ENCODE peak calls at places on chromosomes 16 and 17, in five cellular contexts. P is CD4-positive, alpha-beta memory T cell; S is stimulated activated CD4-positive, alpha-beta T cell treated with anti-CD3 and anti-CD28 coated beads, TNF-alpha, amount 100 ng/mL, for 48 hours; Q is effector CD8-positive, alpha-beta T cell; R is stomach. N is an unnamed sample.

GRCh38 chr17:20293501-20293900 is 173.8 kb downstream of the LGALS9B start:
- DNase-seq in P (no peak), S (no peak), Q (no peak), R (no peak), N (peak)

GRCh38 chr17:72393553-72393952 is 272.7 kb downstream of the SOX9 start:
- DNase-seq in P (no peak), S (no peak), Q (no peak), R (no peak), N (no peak)

GRCh38 chr16:69329369-69330285 is 761 bp downstream of the PDF start:
- DNase-seq in P (no peak), S (peak), Q (no peak), R (no peak), N (no peak)

GRCh38 chr16:85983606-85984005 is 84.6 kb downstream of the IRF8 start:
- DNase-seq in P (no peak), S (no peak), Q (no peak), R (no peak), N (no peak)

GRCh38 chr16:2764718-2765117 is 12.3 kb downstream of the SRRM2 start:
- DNase-seq in P (no peak), S (no peak), Q (no peak), R (no peak), N (no peak)

GRCh38 chr16:48323783-48324775 is 61.1 kb downstream of the SIAH1 start:
- DNase-seq in P (no peak), S (no peak), Q (no peak), R (no peak), N (no peak)

GRCh38 chr16:73064227-73064995 is 16.5 kb upstream of the ZFHX3 start:
- DNase-seq in P (no peak), S (no peak), Q (no peak), R (no peak), N (no peak)

GRCh38 chr16:88342491-88342890 is 40.3 kb upstream of the ZNF469 start:
- DNase-seq in P (no peak), S (no peak), Q (no peak), R (no peak), N (no peak)

GRCh38 chr17:43834106-43834505 is 1.2 kb upstream of the MPP3 start:
- DNase-seq in P (no peak), S (no peak), Q (no peak), R (no peak), N (no peak)

GRCh38 chr16:55175389-55175788 is 148.6 kb upstream of the IRX6 start:
- DNase-seq in P (no peak), S (no peak), Q (no peak), R (no peak), N (no peak)

GRCh38 chr16:57213462-57213861 is 27.3 kb downstream of the RSPRY1 start:
- DNase-seq in P (no peak), S (no peak), Q (no peak), R (no peak), N (no peak)

GRCh38 chr16:35565626-35566025 is 2106.2 kb downstream of the TP53TG3F start:
- DNase-seq in P (no peak), S (no peak), Q (no peak), R (no peak), N (no peak)

GRCh38 chr17:50841949-50842354 is 6.6 kb downstream of the WFIKKN2 start:
- DNase-seq in P (peak), S (no peak), Q (peak), R (peak), N (peak)

GRCh38 chr16:48129926-48130325 is 25.9 kb downstream of the ABCC12 start:
- DNase-seq in P (no peak), S (no peak), Q (no peak), R (no peak), N (no peak)

GRCh38 chr16:79618041-79618711 is 17.6 kb upstream of the MAF start:
- DNase-seq in P (no peak), S (no peak), Q (no peak), R (no peak), N (no peak)

GRCh38 chr17:7997186-7997585 is 5.2 kb upstream of the GUCY2D start:
- DNase-seq in P (peak), S (no peak), Q (no peak), R (peak), N (no peak)

GRCh38 chr17:74413491-74413890 is 18.4 kb upstream of the GPRC5C start:
- DNase-seq in P (no peak), S (no peak), Q (no peak), R (no peak), N (no peak)